ENCODE peak calls at places on chromosomes 16 and 17, in five cellular contexts. J is stomach, S is uterus, C is heart left ventricle, L is AG04449. B is an unnamed sample.

GRCh38 chr17:56319531-56319930 is 166.3 kb downstream of the ANKFN1 start:
- DNase-seq in J (no peak), S (no peak), C (no peak), L (no peak), B (no peak)

GRCh38 chr17:64448665-64449512 is at the start of gene MILR1:
- DNase-seq in J (no peak), S (peak), C (peak), L (peak), B (peak)

GRCh38 chr16:35185366-35186044 is 1726.1 kb downstream of the TP53TG3F start:
- DNase-seq in J (no peak), S (no peak), C (no peak), L (no peak), B (no peak)

GRCh38 chr17:21289902-21290571 is 5.5 kb downstream of the MAP2K3 start:
- DNase-seq in J (no peak), S (no peak), C (peak), L (no peak), B (no peak)

GRCh38 chr16:10959161-10959560 is 14.8 kb downstream of the CLEC16A start:
- DNase-seq in J (no peak), S (no peak), C (no peak), L (no peak), B (no peak)

GRCh38 chr16:66842765-66843164 is 1.4 kb upstream of the CA7 start:
- DNase-seq in J (peak), S (no peak), C (no peak), L (no peak), B (no peak)

GRCh38 chr17:28216528-28216927 is 102.5 kb upstream of the TMEM97 start:
- DNase-seq in J (no peak), S (no peak), C (no peak), L (no peak), B (no peak)

GRCh38 chr17:48262982-48263586 is 155.5 kb downstream of the SNX11 start:
- DNase-seq in J (no peak), S (no peak), C (no peak), L (no peak), B (no peak)

GRCh38 chr17:64355536-64356303 is 34.9 kb downstream of the PECAM1 start:
- DNase-seq in J (no peak), S (no peak), C (no peak), L (no peak), B (no peak)

DNA sequence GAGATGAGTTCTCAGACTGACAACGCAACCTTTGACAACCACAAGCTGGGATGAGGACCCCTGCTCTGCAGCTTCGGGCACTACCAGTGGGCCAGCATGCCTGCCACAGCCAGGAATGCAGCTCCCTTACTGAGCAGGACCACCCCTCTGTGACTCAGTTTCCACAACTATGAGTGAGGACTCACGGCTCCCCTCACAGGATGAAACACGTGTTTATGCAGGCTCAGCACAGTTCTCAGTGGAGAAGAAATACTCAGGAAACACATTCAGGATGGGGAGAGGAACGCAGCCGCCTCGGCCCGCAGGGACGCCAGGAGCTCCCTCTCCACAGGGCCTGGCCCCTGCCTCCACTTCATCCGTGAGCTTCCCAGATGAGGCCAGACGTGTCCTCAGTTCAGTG is 14.1 kb downstream of the DNASE1 start:
- DNase-seq in J (no peak), S (no peak), C (no peak), L (no peak), B (no peak)
- H3K4me3 ChIP-seq in J (no peak), S (no peak), C (no peak), L (no peak), B (no peak)

GRCh38 chr16:89041571-89042481 is 51.8 kb upstream of the ACSF3 start:
- DNase-seq in J (no peak), S (no peak), C (no peak), L (no peak), B (no peak)
- H3K4me3 ChIP-seq in J (no peak), S (no peak), C (no peak), L (no peak), B (no peak)

DNA sequence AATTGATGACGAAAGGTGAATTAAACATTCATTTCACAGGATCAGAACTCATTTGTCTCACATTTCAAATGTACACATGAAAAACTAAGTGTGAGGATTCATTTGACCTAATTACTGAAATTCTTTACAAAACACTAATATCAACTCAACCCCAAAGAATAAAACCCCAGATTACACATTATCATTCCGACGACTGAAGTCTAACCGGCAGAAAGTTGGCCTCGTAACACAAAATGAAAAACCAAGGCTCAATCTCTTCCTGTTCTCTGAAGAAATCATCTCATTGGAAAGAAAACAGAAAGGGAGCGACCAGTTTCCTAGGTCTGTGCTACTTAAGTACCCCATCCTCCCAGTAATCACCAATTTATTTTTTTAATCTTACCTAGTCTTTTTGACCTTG is 1.8 kb downstream of the JPT1 start:
- DNase-seq in J (no peak), S (no peak), C (no peak), L (no peak), B (no peak)
- H3K4me3 ChIP-seq in J (peak), S (no peak), C (no peak), L (peak), B (peak)

DNA sequence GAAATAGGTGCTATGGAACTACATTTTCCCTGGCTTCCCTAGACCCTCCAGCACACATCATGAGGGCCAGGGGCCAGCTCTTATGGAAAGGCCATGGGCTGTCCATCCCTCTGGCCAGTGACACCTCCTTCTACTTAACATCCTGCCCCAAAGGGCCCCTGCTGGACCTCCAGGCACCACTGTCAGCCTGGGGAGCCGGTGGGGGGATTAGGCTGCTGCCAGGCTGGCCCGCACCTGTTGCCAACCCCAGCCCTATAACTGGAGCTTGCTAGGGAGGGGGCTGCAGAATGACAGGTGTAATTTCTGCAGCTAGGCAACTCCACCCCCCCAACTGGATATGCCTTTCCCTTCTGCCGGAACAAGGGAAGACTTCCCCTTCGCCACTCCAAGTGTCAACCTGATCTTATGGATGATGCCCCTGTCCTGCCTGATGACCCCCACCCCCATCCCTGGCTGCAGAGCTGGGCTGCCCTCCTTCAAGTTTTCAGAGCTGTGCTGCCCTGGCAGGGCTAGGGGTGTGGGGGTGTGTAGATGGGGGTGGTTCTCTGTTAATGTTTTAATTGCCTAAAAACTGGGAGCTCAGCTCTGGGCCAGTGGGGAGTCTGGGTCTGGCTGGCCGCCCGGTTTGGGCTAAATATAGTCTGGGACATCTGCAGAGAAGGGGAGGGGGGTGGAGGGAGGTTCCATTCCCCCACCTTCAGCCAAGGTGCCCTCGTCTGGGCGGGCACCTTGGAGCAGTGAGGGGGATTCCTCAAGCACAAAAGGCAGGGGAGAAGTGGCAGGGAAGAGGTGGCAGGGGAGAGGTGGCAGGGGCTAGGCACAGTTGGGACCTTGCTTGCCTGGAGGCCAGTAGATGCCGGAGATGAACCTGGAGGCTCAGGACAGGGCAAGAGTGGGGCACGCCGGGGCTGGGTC is 12.8 kb downstream of the RARA start:
- DNase-seq in J (peak), S (no peak), C (peak), L (no peak), B (peak)
- H3K4me3 ChIP-seq in J (peak), S (peak), C (peak), L (peak), B (peak)

GRCh38 chr17:40329981-40330794 is 21.2 kb downstream of the RARA start:
- DNase-seq in J (peak), S (peak), C (peak), L (no peak), B (peak)
- H3K4me3 ChIP-seq in J (peak), S (no peak), C (no peak), L (no peak), B (no peak)

GRCh38 chr17:70080541-70081347 is 5.7 kb downstream of the KCNJ16 start:
- DNase-seq in J (no peak), S (no peak), C (no peak), L (no peak), B (peak)

GRCh38 chr17:70076831-70077230 is 1.8 kb downstream of the KCNJ16 start:
- DNase-seq in J (no peak), S (no peak), C (no peak), L (no peak), B (no peak)

GRCh38 chr17:70078549-70078948 is 3.5 kb downstream of the KCNJ16 start:
- DNase-seq in J (no peak), S (no peak), C (no peak), L (no peak), B (no peak)

GRCh38 chr17:70081885-70082284 is 6.9 kb downstream of the KCNJ16 start:
- DNase-seq in J (no peak), S (no peak), C (no peak), L (no peak), B (no peak)

GRCh38 chr17:70078994-70079531 is 4.0 kb downstream of the KCNJ16 start:
- DNase-seq in J (no peak), S (no peak), C (no peak), L (no peak), B (no peak)
- H3K4me3 ChIP-seq in J (no peak), S (no peak), C (no peak), L (no peak), B (no peak)

GRCh38 chr17:75589919-75590303 is 2.3 kb downstream of the MYO15B start:
- DNase-seq in J (no peak), S (peak), C (peak), L (no peak), B (no peak)
- H3K4me3 ChIP-seq in J (peak), S (peak), C (peak), L (peak), B (peak)